ENCODE peak calls at places on chromosomes 2 and 18, in seven cellular contexts. One of them, this sample, is unnamed. For H3K36me3, the result is how much of the 10 kb centered on the place peaks cover.

GRCh38 chr2:119528036-119528435 is 3.8 kb upstream of the SCTR start:
- DNase-seq in lower lobe of right lung: no peak
- DNase-seq in H1: no peak
- DNase-seq in tibial artery: no peak
- DNase-seq in tibial nerve: no peak
- DNase-seq in aorta: no peak
- DNase-seq in right lobe of liver: no peak
- DNase-seq in this sample: no peak

GRCh38 chr2:161239416-161240109 is 68.7 kb upstream of the PSMD14 start:
- DNase-seq in lower lobe of right lung: peak
- DNase-seq in H1: peak
- DNase-seq in tibial artery: no peak
- DNase-seq in tibial nerve: no peak
- DNase-seq in aorta: peak
- DNase-seq in right lobe of liver: no peak
- DNase-seq in this sample: no peak

GRCh38 chr18:2983296-2983695 is 29.6 kb downstream of the LPIN2 start:
- DNase-seq in lower lobe of right lung: no peak
- DNase-seq in H1: no peak
- DNase-seq in tibial artery: no peak
- DNase-seq in tibial nerve: no peak
- DNase-seq in aorta: no peak
- DNase-seq in right lobe of liver: no peak
- DNase-seq in this sample: no peak

GRCh38 chr18:45110577-45111506 is 430.2 kb downstream of the SETBP1 start:
- DNase-seq in lower lobe of right lung: no peak
- DNase-seq in H1: no peak
- DNase-seq in tibial artery: peak
- DNase-seq in tibial nerve: peak
- DNase-seq in aorta: no peak
- DNase-seq in right lobe of liver: no peak
- DNase-seq in this sample: peak

GRCh38 chr2:208134928-208135586 is 5.4 kb upstream of the CRYGC start:
- DNase-seq in lower lobe of right lung: no peak
- DNase-seq in H1: no peak
- DNase-seq in tibial artery: no peak
- DNase-seq in tibial nerve: no peak
- DNase-seq in aorta: no peak
- DNase-seq in right lobe of liver: no peak
- DNase-seq in this sample: no peak

GRCh38 chr2:63186331-63186730 is 135.7 kb downstream of the OTX1 start:
- DNase-seq in lower lobe of right lung: no peak
- DNase-seq in H1: no peak
- DNase-seq in tibial artery: no peak
- DNase-seq in tibial nerve: no peak
- DNase-seq in aorta: no peak
- DNase-seq in right lobe of liver: no peak
- DNase-seq in this sample: no peak

GRCh38 chr2:64608867-64609228 is 44.9 kb downstream of the SERTAD2 start:
- DNase-seq in lower lobe of right lung: peak
- DNase-seq in H1: peak
- DNase-seq in tibial artery: no peak
- DNase-seq in tibial nerve: no peak
- DNase-seq in aorta: peak
- DNase-seq in right lobe of liver: no peak
- DNase-seq in this sample: no peak

GRCh38 chr2:118388771-118389170 is 300.5 kb downstream of the INSIG2 start:
- DNase-seq in lower lobe of right lung: no peak
- DNase-seq in H1: no peak
- DNase-seq in tibial artery: no peak
- DNase-seq in tibial nerve: no peak
- DNase-seq in aorta: no peak
- DNase-seq in right lobe of liver: no peak
- DNase-seq in this sample: no peak

GRCh38 chr18:13563390-13563805 is 163.0 kb downstream of the FAM210A start:
- DNase-seq in lower lobe of right lung: no peak
- DNase-seq in H1: no peak
- DNase-seq in tibial artery: peak
- DNase-seq in tibial nerve: peak
- DNase-seq in aorta: no peak
- DNase-seq in right lobe of liver: no peak
- DNase-seq in this sample: no peak

GRCh38 chr2:1907283-1907682 is 163.0 kb upstream of the PXDN start:
- DNase-seq in lower lobe of right lung: no peak
- DNase-seq in H1: no peak
- DNase-seq in tibial artery: no peak
- DNase-seq in tibial nerve: no peak
- DNase-seq in aorta: no peak
- DNase-seq in right lobe of liver: no peak
- DNase-seq in this sample: no peak

GRCh38 chr2:159457589-159457988 is 158.8 kb downstream of the BAZ2B start:
- DNase-seq in lower lobe of right lung: no peak
- DNase-seq in H1: no peak
- DNase-seq in tibial artery: no peak
- DNase-seq in tibial nerve: no peak
- DNase-seq in aorta: no peak
- DNase-seq in right lobe of liver: no peak
- DNase-seq in this sample: no peak

GRCh38 chr2:39696838-39697237 is 31.1 kb downstream of the TMEM178A start:
- DNase-seq in lower lobe of right lung: no peak
- DNase-seq in H1: no peak
- DNase-seq in tibial artery: no peak
- DNase-seq in tibial nerve: no peak
- DNase-seq in aorta: no peak
- DNase-seq in right lobe of liver: no peak
- DNase-seq in this sample: no peak

GRCh38 chr2:71935291-71935848 is 212.3 kb downstream of the CYP26B1 start:
- DNase-seq in lower lobe of right lung: no peak
- DNase-seq in H1: peak
- DNase-seq in tibial artery: peak
- DNase-seq in tibial nerve: peak
- DNase-seq in aorta: peak
- DNase-seq in right lobe of liver: no peak
- DNase-seq in this sample: no peak

GRCh38 chr2:172449916-172450550 is 22.6 kb downstream of the ITGA6 start:
- DNase-seq in lower lobe of right lung: no peak
- DNase-seq in H1: no peak
- DNase-seq in tibial artery: no peak
- DNase-seq in tibial nerve: no peak
- DNase-seq in aorta: no peak
- DNase-seq in right lobe of liver: no peak
- DNase-seq in this sample: no peak

GRCh38 chr2:23794234-23794633 is 132.7 kb downstream of the ATAD2B start:
- DNase-seq in lower lobe of right lung: no peak
- DNase-seq in H1: no peak
- DNase-seq in tibial artery: no peak
- DNase-seq in tibial nerve: no peak
- DNase-seq in aorta: no peak
- DNase-seq in right lobe of liver: no peak
- DNase-seq in this sample: no peak

GRCh38 chr2:153074207-153074606 is 355.8 kb downstream of the ARL6IP6 start:
- DNase-seq in lower lobe of right lung: no peak
- DNase-seq in H1: no peak
- DNase-seq in tibial artery: no peak
- DNase-seq in tibial nerve: no peak
- DNase-seq in aorta: no peak
- DNase-seq in right lobe of liver: no peak
- DNase-seq in this sample: no peak
- H3K27ac ChIP-seq in lower lobe of right lung: no peak
- H3K27ac ChIP-seq in H1: no peak
- H3K27ac ChIP-seq in tibial artery: no peak
- H3K27ac ChIP-seq in tibial nerve: no peak
- H3K27ac ChIP-seq in aorta: no peak
- H3K27ac ChIP-seq in right lobe of liver: no peak
- H3K27ac ChIP-seq in this sample: no peak

GRCh38 chr2:180992994-180993393 is 12.6 kb downstream of the UBE2E3 start:
- DNase-seq in lower lobe of right lung: no peak
- DNase-seq in H1: no peak
- DNase-seq in tibial artery: no peak
- DNase-seq in tibial nerve: no peak
- DNase-seq in aorta: no peak
- DNase-seq in right lobe of liver: no peak
- DNase-seq in this sample: no peak
- H3K36me3 ChIP-seq in lower lobe of right lung: under half
- H3K36me3 ChIP-seq in H1: under half
- H3K36me3 ChIP-seq in tibial artery: under half
- H3K36me3 ChIP-seq in tibial nerve: under half
- H3K36me3 ChIP-seq in aorta: under half
- H3K36me3 ChIP-seq in right lobe of liver: under half
- H3K36me3 ChIP-seq in this sample: under half

GRCh38 chr18:59898093-59898492 is 1.7 kb upstream of the PMAIP1 start:
- DNase-seq in lower lobe of right lung: no peak
- DNase-seq in H1: no peak
- DNase-seq in tibial artery: no peak
- DNase-seq in tibial nerve: no peak
- DNase-seq in aorta: no peak
- DNase-seq in right lobe of liver: no peak
- DNase-seq in this sample: no peak

GRCh38 chr18:59897321-59897954 is 2.4 kb upstream of the PMAIP1 start:
- DNase-seq in lower lobe of right lung: no peak
- DNase-seq in H1: no peak
- DNase-seq in tibial artery: no peak
- DNase-seq in tibial nerve: no peak
- DNase-seq in aorta: no peak
- DNase-seq in right lobe of liver: no peak
- DNase-seq in this sample: no peak

GRCh38 chr18:59899298-59900221 is at the start of gene PMAIP1:
- DNase-seq in lower lobe of right lung: peak
- DNase-seq in H1: peak
- DNase-seq in tibial artery: peak
- DNase-seq in tibial nerve: peak
- DNase-seq in aorta: peak
- DNase-seq in right lobe of liver: peak
- DNase-seq in this sample: peak

GRCh38 chr18:59900222-59901128 is 679 bp downstream of the PMAIP1 start:
- DNase-seq in lower lobe of right lung: peak
- DNase-seq in H1: peak
- DNase-seq in tibial artery: no peak
- DNase-seq in tibial nerve: no peak
- DNase-seq in aorta: peak
- DNase-seq in right lobe of liver: no peak
- DNase-seq in this sample: peak

DNA sequence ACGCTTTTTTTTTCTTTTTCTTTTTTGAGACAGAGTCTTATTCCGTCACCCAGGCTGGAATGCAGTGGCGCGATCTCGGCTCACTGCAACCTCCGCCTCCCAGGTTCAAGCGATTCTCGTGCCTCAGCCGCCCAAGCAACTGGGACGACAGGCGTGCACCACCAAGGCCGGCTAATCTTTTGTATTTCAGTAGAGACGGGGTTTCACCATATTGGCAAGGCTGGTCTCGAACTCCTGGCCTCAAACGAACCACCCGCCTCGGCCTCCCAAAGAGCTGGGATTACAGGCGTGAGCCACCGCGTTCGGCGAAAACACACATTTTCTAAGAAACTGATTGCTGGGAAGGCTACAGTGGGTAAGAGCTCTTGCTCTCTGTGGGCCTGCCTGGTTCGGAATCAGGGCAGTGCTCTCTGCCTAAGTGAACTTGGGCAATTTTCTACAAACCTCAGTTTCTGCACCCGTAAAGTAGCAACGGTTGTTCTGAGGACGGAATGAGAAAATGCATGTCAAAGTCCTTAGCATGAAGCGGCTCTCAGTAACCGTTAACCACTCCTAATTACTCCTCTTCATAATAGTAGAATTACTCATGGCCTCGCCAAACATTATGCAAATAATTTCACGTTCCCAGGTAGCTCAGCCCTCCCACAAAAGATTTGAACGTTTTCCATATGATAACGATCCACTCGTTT is 1.0 kb upstream of the PMAIP1 start:
- DNase-seq in lower lobe of right lung: no peak
- DNase-seq in H1: no peak
- DNase-seq in tibial artery: no peak
- DNase-seq in tibial nerve: no peak
- DNase-seq in aorta: no peak
- DNase-seq in right lobe of liver: no peak
- DNase-seq in this sample: no peak
- H3K27ac ChIP-seq in lower lobe of right lung: peak
- H3K27ac ChIP-seq in H1: peak
- H3K27ac ChIP-seq in tibial artery: no peak
- H3K27ac ChIP-seq in tibial nerve: no peak
- H3K27ac ChIP-seq in aorta: no peak
- H3K27ac ChIP-seq in right lobe of liver: peak
- H3K27ac ChIP-seq in this sample: peak

GRCh38 chr2:201273330-201273983 is 13.1 kb downstream of the CASP8 start:
- DNase-seq in lower lobe of right lung: no peak
- DNase-seq in H1: no peak
- DNase-seq in tibial artery: no peak
- DNase-seq in tibial nerve: no peak
- DNase-seq in aorta: no peak
- DNase-seq in right lobe of liver: no peak
- DNase-seq in this sample: no peak

GRCh38 chr2:201275069-201275468 is 14.7 kb downstream of the CASP8 start:
- DNase-seq in lower lobe of right lung: no peak
- DNase-seq in H1: no peak
- DNase-seq in tibial artery: no peak
- DNase-seq in tibial nerve: no peak
- DNase-seq in aorta: no peak
- DNase-seq in right lobe of liver: no peak
- DNase-seq in this sample: no peak

GRCh38 chr2:201276511-201276910 is 16.2 kb downstream of the CASP8 start:
- DNase-seq in lower lobe of right lung: no peak
- DNase-seq in H1: no peak
- DNase-seq in tibial artery: no peak
- DNase-seq in tibial nerve: no peak
- DNase-seq in aorta: no peak
- DNase-seq in right lobe of liver: no peak
- DNase-seq in this sample: no peak

GRCh38 chr2:201279079-201279478 is 18.7 kb downstream of the CASP8 start:
- DNase-seq in lower lobe of right lung: no peak
- DNase-seq in H1: no peak
- DNase-seq in tibial artery: no peak
- DNase-seq in tibial nerve: no peak
- DNase-seq in aorta: no peak
- DNase-seq in right lobe of liver: no peak
- DNase-seq in this sample: no peak

DNA sequence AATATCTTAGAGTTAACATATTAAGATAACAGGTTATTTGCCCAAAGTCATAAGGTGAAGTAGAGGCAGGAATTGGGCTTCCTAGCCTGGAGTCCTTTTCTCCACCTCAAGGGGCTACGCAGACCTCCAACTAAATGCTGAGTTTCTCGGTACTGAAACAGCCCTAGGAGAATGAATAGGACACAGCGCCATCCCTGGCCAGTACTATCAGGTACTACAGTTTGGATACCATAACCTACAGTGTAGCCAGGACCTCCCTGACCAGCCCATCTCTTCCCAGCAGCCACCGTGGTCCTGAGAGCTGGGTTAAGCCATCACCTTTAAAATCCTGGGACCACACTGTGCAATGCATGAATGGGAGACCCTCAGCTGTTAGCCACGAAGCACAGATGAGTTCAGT is 15.7 kb downstream of the CASP8 start:
- DNase-seq in lower lobe of right lung: no peak
- DNase-seq in H1: peak
- DNase-seq in tibial artery: no peak
- DNase-seq in tibial nerve: no peak
- DNase-seq in aorta: no peak
- DNase-seq in right lobe of liver: no peak
- DNase-seq in this sample: no peak
- H3K36me3 ChIP-seq in lower lobe of right lung: half or more
- H3K36me3 ChIP-seq in H1: under half
- H3K36me3 ChIP-seq in tibial artery: under half
- H3K36me3 ChIP-seq in tibial nerve: under half
- H3K36me3 ChIP-seq in aorta: under half
- H3K36me3 ChIP-seq in right lobe of liver: under half
- H3K36me3 ChIP-seq in this sample: under half

GRCh38 chr2:30465171-30465545 is 18.1 kb downstream of the LCLAT1 start:
- DNase-seq in lower lobe of right lung: no peak
- DNase-seq in H1: no peak
- DNase-seq in tibial artery: no peak
- DNase-seq in tibial nerve: no peak
- DNase-seq in aorta: no peak
- DNase-seq in right lobe of liver: no peak
- DNase-seq in this sample: no peak
- H3K27ac ChIP-seq in lower lobe of right lung: peak
- H3K27ac ChIP-seq in H1: no peak
- H3K27ac ChIP-seq in tibial artery: peak
- H3K27ac ChIP-seq in tibial nerve: no peak
- H3K27ac ChIP-seq in aorta: peak
- H3K27ac ChIP-seq in right lobe of liver: no peak
- H3K27ac ChIP-seq in this sample: no peak